ENCODE peak calls at places on chromosomes 11 and 22, in nine cellular contexts. L is activated naive CD8-positive, alpha-beta T cell treated with anti-CD3 and anti-CD28 coated beads, Interleukin-2, amount 50 U/mL, for 24 hours; C is HEK293T; G is endothelial cell; Z is neural crest cell; A is WTC11; B is activated T-helper 1 cell treated with Interleukin-2 at 50 U/mL for 16 hours; P is lower lobe of right lung; M is SJSA1. R is an unnamed sample.

GRCh38 chr11:35099278-35100018 is 39.5 kb upstream of the CD44 start:
- DNase-seq in L (no peak), C (no peak), G (no peak), Z (no peak), A (no peak), B (no peak), P (no peak), M (peak), R (no peak)

GRCh38 chr22:44037519-44038370 is 13.6 kb downstream of the PARVB start:
- DNase-seq in L (no peak), C (no peak), G (no peak), Z (no peak), A (no peak), B (no peak), P (no peak), M (peak), R (no peak)

GRCh38 chr22:32020117-32020516 is 22.9 kb upstream of the SLC5A1 start:
- DNase-seq in L (no peak), C (no peak), G (no peak), Z (no peak), A (no peak), B (no peak), P (no peak), M (peak), R (no peak)

GRCh38 chr22:40361100-40361499 is 9.3 kb upstream of the SGSM3 start:
- DNase-seq in L (no peak), C (no peak), G (no peak), Z (no peak), A (no peak), B (no peak), P (no peak), M (no peak), R (no peak)

GRCh38 chr22:38706101-38706884 is 549 bp downstream of the GTPBP1 start:
- DNase-seq in L (peak), C (peak), G (peak), Z (peak), A (peak), B (no peak), P (peak), M (peak), R (no peak)

GRCh38 chr22:17774928-17775675 is 833 bp upstream of the BID start:
- DNase-seq in L (peak), C (no peak), G (no peak), Z (no peak), A (no peak), B (no peak), P (no peak), M (no peak), R (no peak)

GRCh38 chr11:32752001-32752400 is 42.5 kb downstream of the CCDC73 start:
- DNase-seq in L (no peak), C (peak), G (no peak), Z (no peak), A (no peak), B (no peak), P (no peak), M (no peak), R (no peak)

GRCh38 chr11:66317766-66318575 is 1.1 kb upstream of the CD248 start:
- DNase-seq in L (peak), C (no peak), G (no peak), Z (no peak), A (peak), B (peak), P (no peak), M (peak), R (peak)

GRCh38 chr22:32649515-32650200 is 151.8 kb upstream of the TIMP3 start:
- DNase-seq in L (peak), C (no peak), G (no peak), Z (no peak), A (no peak), B (no peak), P (no peak), M (peak), R (no peak)

GRCh38 chr11:19076744-19077589 is 16.4 kb upstream of the MRGPRX2 start:
- DNase-seq in L (peak), C (peak), G (peak), Z (peak), A (peak), B (peak), P (peak), M (peak), R (peak)

GRCh38 chr22:40491990-40492631 is 121.7 kb downstream of the SGSM3 start:
- DNase-seq in L (no peak), C (no peak), G (no peak), Z (no peak), A (no peak), B (no peak), P (no peak), M (no peak), R (no peak)

GRCh38 chr22:29706991-29707390 is 12.8 kb upstream of the CABP7 start:
- DNase-seq in L (no peak), C (no peak), G (no peak), Z (no peak), A (no peak), B (no peak), P (no peak), M (no peak), R (no peak)

GRCh38 chr11:2380807-2381350 is 3.8 kb downstream of the CD81 start:
- DNase-seq in L (no peak), C (no peak), G (no peak), Z (no peak), A (no peak), B (no peak), P (peak), M (no peak), R (no peak)

GRCh38 chr11:103887001-103887680 is 149.3 kb upstream of the DDI1 start:
- DNase-seq in L (no peak), C (no peak), G (no peak), Z (no peak), A (no peak), B (no peak), P (no peak), M (no peak), R (no peak)

GRCh38 chr11:62508336-62509058 is 38.1 kb downstream of the AHNAK start:
- DNase-seq in L (peak), C (peak), G (peak), Z (peak), A (peak), B (no peak), P (peak), M (peak), R (no peak)

GRCh38 chr11:121394785-121395184 is 57.3 kb upstream of the SORL1 start:
- DNase-seq in L (no peak), C (no peak), G (no peak), Z (no peak), A (no peak), B (no peak), P (no peak), M (no peak), R (no peak)

GRCh38 chr11:12157241-12157661 is 46.9 kb downstream of the MICAL2 start:
- DNase-seq in L (no peak), C (no peak), G (no peak), Z (no peak), A (no peak), B (no peak), P (no peak), M (no peak), R (no peak)

GRCh38 chr11:122556605-122557004 is 98.9 kb upstream of the UBASH3B start:
- DNase-seq in L (peak), C (no peak), G (peak), Z (peak), A (peak), B (no peak), P (no peak), M (no peak), R (no peak)

GRCh38 chr11:79045018-79045787 is 395.6 kb downstream of the TENM4 start:
- DNase-seq in L (no peak), C (no peak), G (no peak), Z (no peak), A (no peak), B (no peak), P (no peak), M (no peak), R (no peak)

GRCh38 chr11:69211540-69212120 is 55.9 kb downstream of the SMIM38 start:
- DNase-seq in L (no peak), C (no peak), G (no peak), Z (no peak), A (peak), B (no peak), P (no peak), M (no peak), R (no peak)

GRCh38 chr22:46678003-46678657 is 57.9 kb downstream of the GRAMD4 start:
- DNase-seq in L (no peak), C (no peak), G (no peak), Z (no peak), A (no peak), B (no peak), P (no peak), M (no peak), R (no peak)

GRCh38 chr11:76759092-76759491 is 24.1 kb upstream of the TSKU start:
- DNase-seq in L (no peak), C (no peak), G (no peak), Z (no peak), A (no peak), B (no peak), P (no peak), M (no peak), R (no peak)

GRCh38 chr11:71147331-71147730 is 105.0 kb downstream of the SHANK2 start:
- DNase-seq in L (no peak), C (no peak), G (no peak), Z (no peak), A (no peak), B (no peak), P (no peak), M (no peak), R (no peak)

GRCh38 chr11:12457030-12457600 is 79.7 kb downstream of the PARVA start:
- DNase-seq in L (no peak), C (no peak), G (no peak), Z (no peak), A (no peak), B (no peak), P (no peak), M (no peak), R (no peak)

GRCh38 chr22:19138217-19139000 is 6.0 kb downstream of the ESS2 start:
- DNase-seq in L (no peak), C (peak), G (no peak), Z (no peak), A (no peak), B (no peak), P (no peak), M (no peak), R (no peak)